ENCODE peak calls at places on chromosomes 4 and X, in five cellular contexts. One of them, this sample, is unnamed.

GRCh38 chr4:16794816-16795445 is 103.5 kb downstream of the LDB2 start:
- DNase-seq in mucosa of descending colon: peak
- DNase-seq in globus pallidus: peak
- DNase-seq in activated CD4-positive, alpha-beta T cell treated with anti-CD3 and anti-CD28 coated beads for 36 hours: peak
- DNase-seq in glutamatergic neuron: peak
- DNase-seq in this sample: peak

GRCh38 chr4:88006956-88007303 is 505 bp upstream of the PKD2 start:
- DNase-seq in glutamatergic neuron: no peak
- DNase-seq in activated CD4-positive, alpha-beta T cell treated with anti-CD3 and anti-CD28 coated beads for 36 hours: no peak
- DNase-seq in mucosa of descending colon: peak
- DNase-seq in globus pallidus: no peak
- DNase-seq in this sample: no peak

GRCh38 chr4:56426273-56426672 is 9.1 kb downstream of the PPAT start:
- DNase-seq in glutamatergic neuron: no peak
- DNase-seq in activated CD4-positive, alpha-beta T cell treated with anti-CD3 and anti-CD28 coated beads for 36 hours: no peak
- DNase-seq in mucosa of descending colon: no peak
- DNase-seq in globus pallidus: no peak
- DNase-seq in this sample: no peak

GRCh38 chr4:94909645-94910044 is 151.9 kb downstream of the BMPR1B start:
- DNase-seq in activated CD4-positive, alpha-beta T cell treated with anti-CD3 and anti-CD28 coated beads for 36 hours: no peak
- DNase-seq in mucosa of descending colon: no peak
- DNase-seq in glutamatergic neuron: no peak
- DNase-seq in globus pallidus: no peak
- DNase-seq in this sample: no peak

GRCh38 chr4:82898322-82899243 is 2.0 kb upstream of the THAP9 start:
- DNase-seq in globus pallidus: peak
- DNase-seq in activated CD4-positive, alpha-beta T cell treated with anti-CD3 and anti-CD28 coated beads for 36 hours: peak
- DNase-seq in glutamatergic neuron: no peak
- DNase-seq in mucosa of descending colon: peak
- DNase-seq in this sample: no peak

GRCh38 chrX:72714471-72714916 is 388 bp upstream of the PHKA1 start:
- DNase-seq in globus pallidus: peak
- DNase-seq in activated CD4-positive, alpha-beta T cell treated with anti-CD3 and anti-CD28 coated beads for 36 hours: peak
- DNase-seq in mucosa of descending colon: peak
- DNase-seq in glutamatergic neuron: peak
- DNase-seq in this sample: no peak

GRCh38 chr4:150251752-150252190 is 173.5 kb downstream of the DCLK2 start:
- DNase-seq in globus pallidus: peak
- DNase-seq in glutamatergic neuron: peak
- DNase-seq in mucosa of descending colon: no peak
- DNase-seq in activated CD4-positive, alpha-beta T cell treated with anti-CD3 and anti-CD28 coated beads for 36 hours: peak
- DNase-seq in this sample: no peak

GRCh38 chr4:123587983-123588494 is 191.4 kb downstream of the SPRY1 start:
- DNase-seq in activated CD4-positive, alpha-beta T cell treated with anti-CD3 and anti-CD28 coated beads for 36 hours: no peak
- DNase-seq in glutamatergic neuron: no peak
- DNase-seq in globus pallidus: no peak
- DNase-seq in mucosa of descending colon: peak
- DNase-seq in this sample: no peak

GRCh38 chr4:74098628-74098995 is 383 bp downstream of the CXCL2 start:
- DNase-seq in globus pallidus: no peak
- DNase-seq in glutamatergic neuron: no peak
- DNase-seq in mucosa of descending colon: peak
- DNase-seq in activated CD4-positive, alpha-beta T cell treated with anti-CD3 and anti-CD28 coated beads for 36 hours: no peak
- DNase-seq in this sample: no peak

GRCh38 chr4:153142700-153143438 is 61.4 kb upstream of the TRIM2 start:
- DNase-seq in activated CD4-positive, alpha-beta T cell treated with anti-CD3 and anti-CD28 coated beads for 36 hours: peak
- DNase-seq in mucosa of descending colon: peak
- DNase-seq in glutamatergic neuron: peak
- DNase-seq in globus pallidus: peak
- DNase-seq in this sample: peak

GRCh38 chrX:13142891-13143290 is 98.5 kb upstream of the FAM9C start:
- DNase-seq in glutamatergic neuron: no peak
- DNase-seq in mucosa of descending colon: peak
- DNase-seq in globus pallidus: no peak
- DNase-seq in activated CD4-positive, alpha-beta T cell treated with anti-CD3 and anti-CD28 coated beads for 36 hours: no peak
- DNase-seq in this sample: no peak

GRCh38 chrX:114959729-114960128 is 57.7 kb downstream of the IL13RA2 start:
- DNase-seq in glutamatergic neuron: no peak
- DNase-seq in mucosa of descending colon: no peak
- DNase-seq in globus pallidus: no peak
- DNase-seq in activated CD4-positive, alpha-beta T cell treated with anti-CD3 and anti-CD28 coated beads for 36 hours: no peak
- DNase-seq in this sample: no peak

GRCh38 chrX:53795583-53795982 is 109.1 kb upstream of the HUWE1 start:
- DNase-seq in activated CD4-positive, alpha-beta T cell treated with anti-CD3 and anti-CD28 coated beads for 36 hours: no peak
- DNase-seq in mucosa of descending colon: no peak
- DNase-seq in glutamatergic neuron: no peak
- DNase-seq in globus pallidus: no peak
- DNase-seq in this sample: no peak

GRCh38 chr4:2501034-2501594 is 32.2 kb downstream of the RNF4 start:
- DNase-seq in mucosa of descending colon: no peak
- DNase-seq in globus pallidus: no peak
- DNase-seq in activated CD4-positive, alpha-beta T cell treated with anti-CD3 and anti-CD28 coated beads for 36 hours: no peak
- DNase-seq in glutamatergic neuron: no peak
- DNase-seq in this sample: no peak

GRCh38 chr4:4507923-4508322 is 33.9 kb downstream of the STX18 start:
- DNase-seq in glutamatergic neuron: no peak
- DNase-seq in activated CD4-positive, alpha-beta T cell treated with anti-CD3 and anti-CD28 coated beads for 36 hours: no peak
- DNase-seq in mucosa of descending colon: no peak
- DNase-seq in globus pallidus: no peak
- DNase-seq in this sample: no peak

GRCh38 chr4:56907009-56907408 is 691 bp upstream of the REST start:
- DNase-seq in mucosa of descending colon: peak
- DNase-seq in globus pallidus: no peak
- DNase-seq in activated CD4-positive, alpha-beta T cell treated with anti-CD3 and anti-CD28 coated beads for 36 hours: peak
- DNase-seq in glutamatergic neuron: no peak
- DNase-seq in this sample: no peak

GRCh38 chrX:136272325-136272724 is 21.1 kb upstream of the MAP7D3 start:
- DNase-seq in glutamatergic neuron: no peak
- DNase-seq in globus pallidus: no peak
- DNase-seq in mucosa of descending colon: no peak
- DNase-seq in activated CD4-positive, alpha-beta T cell treated with anti-CD3 and anti-CD28 coated beads for 36 hours: no peak
- DNase-seq in this sample: no peak

GRCh38 chr4:116866116-116866515 is 219.3 kb downstream of the TRAM1L1 start:
- DNase-seq in mucosa of descending colon: no peak
- DNase-seq in glutamatergic neuron: no peak
- DNase-seq in activated CD4-positive, alpha-beta T cell treated with anti-CD3 and anti-CD28 coated beads for 36 hours: no peak
- DNase-seq in globus pallidus: no peak
- DNase-seq in this sample: no peak

GRCh38 chr4:141912831-141913230 is 276.4 kb downstream of the IL15 start:
- DNase-seq in activated CD4-positive, alpha-beta T cell treated with anti-CD3 and anti-CD28 coated beads for 36 hours: no peak
- DNase-seq in mucosa of descending colon: peak
- DNase-seq in glutamatergic neuron: no peak
- DNase-seq in globus pallidus: no peak
- DNase-seq in this sample: no peak

This sample was measured in activated gamma-delta T cell treated with Interleukin-2 at 50 U/mL for 16 hours.